ENCODE peak calls at places on chromosomes 5 and 9, in ten cellular contexts. K is activated T-cell treated with anti-CD3 and anti-CD28 coated beads for 1 hour; Q is stimulated activated CD8-positive, alpha-beta memory T cell treated with anti-CD3 and anti-CD28 coated beads, Interleukin-15, amount 100 ng/mL, for 1 hour; Z is GM23248; F is CD8-positive, alpha-beta memory T cell; E is omental fat pad; D is renal cortical epithelial cell; T is SJSA1; H is CD4-positive, alpha-beta T cell; I is EH. G is an unnamed sample.

GRCh38 chr5:74186351-74187315 is 453.9 kb downstream of the ENC1 start:
- DNase-seq in K (no peak), Q (no peak), Z (peak; percentile 60), F (no peak), E (no peak), D (no peak), T (no peak), H (no peak), I (peak; percentile 61), G (no peak)

GRCh38 chr9:79984429-79985067 is 412.8 kb downstream of the TLE4 start:
- DNase-seq in K (no peak), Q (no peak), Z (no peak), F (no peak), E (no peak), D (no peak), T (no peak), H (no peak), I (no peak), G (no peak)

GRCh38 chr9:1100945-1101344 is 50.8 kb downstream of the DMRT2 start:
- DNase-seq in K (no peak), Q (no peak), Z (peak; percentile 79), F (no peak), E (no peak), D (peak; percentile 11), T (no peak), H (no peak), I (peak; percentile 28), G (no peak)

GRCh38 chr5:169300468-169301385 is at the start of gene SLIT3:
- DNase-seq in K (no peak), Q (no peak), Z (peak; percentile 96), F (no peak), E (peak; percentile 46), D (peak; percentile 32), T (peak; percentile 94), H (no peak), I (peak; percentile 80), G (no peak)

GRCh38 chr5:16483361-16483760 is 17.8 kb upstream of the ZNF622 start:
- DNase-seq in K (no peak), Q (no peak), Z (no peak), F (no peak), E (no peak), D (no peak), T (no peak), H (no peak), I (no peak), G (no peak)

GRCh38 chr5:131769337-131769736 is 27.5 kb downstream of the FNIP1 start:
- DNase-seq in K (no peak), Q (no peak), Z (no peak), F (no peak), E (no peak), D (no peak), T (no peak), H (no peak), I (peak; percentile 36), G (no peak)

GRCh38 chr5:5523066-5523505 is 100.6 kb downstream of the ICE1 start:
- DNase-seq in K (no peak), Q (no peak), Z (peak; percentile 11), F (peak; percentile 7), E (no peak), D (peak; percentile 1), T (no peak), H (no peak), I (peak; percentile 42), G (peak; percentile 16)

GRCh38 chr5:42636425-42636824 is 120.2 kb upstream of the CCDC152 start:
- DNase-seq in K (no peak), Q (no peak), Z (peak; percentile 20), F (no peak), E (no peak), D (peak; percentile 13), T (no peak), H (no peak), I (no peak), G (no peak)

GRCh38 chr5:98364549-98364948 is 408.9 kb upstream of the RGMB start:
- DNase-seq in K (no peak), Q (no peak), Z (no peak), F (no peak), E (no peak), D (no peak), T (no peak), H (no peak), I (no peak), G (no peak)

GRCh38 chr5:108567429-108567828 is 180.3 kb upstream of the FER start:
- DNase-seq in K (no peak), Q (no peak), Z (no peak), F (no peak), E (no peak), D (no peak), T (no peak), H (no peak), I (no peak), G (no peak)

G was measured in memory B cell.